ENCODE peak calls at places on chromosomes 13 and 19, in eight cellular contexts. G, Z, Q, D, K, S, R and W are unnamed samples.

GRCh38 chr13:60282708-60283107 is 114.3 kb upstream of the TDRD3 start:
- DNase-seq in G (no peak), Z (no peak), Q (no peak), D (no peak), K (no peak), S (no peak), R (no peak), W (no peak)

GRCh38 chr13:38979891-38980627 is 10.6 kb downstream of the STOML3 start:
- DNase-seq in G (peak), Z (peak), Q (peak), D (peak), K (peak), S (no peak), R (no peak), W (no peak)

GRCh38 chr19:58307736-58308135 is 2.6 kb downstream of the ERVK3-1 start:
- DNase-seq in G (no peak), Z (no peak), Q (no peak), D (no peak), K (no peak), S (no peak), R (no peak), W (no peak)

GRCh38 chr19:38661996-38662395 is 14.5 kb downstream of the ACTN4 start:
- DNase-seq in G (no peak), Z (no peak), Q (no peak), D (no peak), K (no peak), S (no peak), R (no peak), W (no peak)

GRCh38 chr13:27174766-27175455 is 3.3 kb upstream of the USP12 start:
- DNase-seq in G (no peak), Z (peak), Q (no peak), D (no peak), K (no peak), S (no peak), R (peak), W (no peak)

GRCh38 chr13:25046274-25046984 is 49.5 kb upstream of the PABPC3 start:
- DNase-seq in G (no peak), Z (no peak), Q (no peak), D (peak), K (no peak), S (peak), R (no peak), W (no peak)

GRCh38 chr19:55526216-55527196 is 10.4 kb downstream of the SBK2 start:
- DNase-seq in G (peak), Z (peak), Q (peak), D (no peak), K (peak), S (peak), R (peak), W (no peak)

GRCh38 chr19:45205810-45206209 is 27.2 kb downstream of the BLOC1S3 start:
- DNase-seq in G (no peak), Z (no peak), Q (no peak), D (no peak), K (no peak), S (no peak), R (no peak), W (no peak)

GRCh38 chr13:46296920-46297319 is 85.2 kb downstream of the LRRC63 start:
- DNase-seq in G (no peak), Z (peak), Q (no peak), D (no peak), K (no peak), S (no peak), R (peak), W (no peak)

GRCh38 chr13:51608857-51609406 is 24.7 kb downstream of the WDFY2 start:
- DNase-seq in G (no peak), Z (no peak), Q (no peak), D (no peak), K (no peak), S (no peak), R (no peak), W (no peak)
- TF ChIP-seq CTCF in G (no peak), Z (no peak), Q (no peak), D (no peak), K (no peak), S (no peak), R (no peak), W (no peak)

DNA sequence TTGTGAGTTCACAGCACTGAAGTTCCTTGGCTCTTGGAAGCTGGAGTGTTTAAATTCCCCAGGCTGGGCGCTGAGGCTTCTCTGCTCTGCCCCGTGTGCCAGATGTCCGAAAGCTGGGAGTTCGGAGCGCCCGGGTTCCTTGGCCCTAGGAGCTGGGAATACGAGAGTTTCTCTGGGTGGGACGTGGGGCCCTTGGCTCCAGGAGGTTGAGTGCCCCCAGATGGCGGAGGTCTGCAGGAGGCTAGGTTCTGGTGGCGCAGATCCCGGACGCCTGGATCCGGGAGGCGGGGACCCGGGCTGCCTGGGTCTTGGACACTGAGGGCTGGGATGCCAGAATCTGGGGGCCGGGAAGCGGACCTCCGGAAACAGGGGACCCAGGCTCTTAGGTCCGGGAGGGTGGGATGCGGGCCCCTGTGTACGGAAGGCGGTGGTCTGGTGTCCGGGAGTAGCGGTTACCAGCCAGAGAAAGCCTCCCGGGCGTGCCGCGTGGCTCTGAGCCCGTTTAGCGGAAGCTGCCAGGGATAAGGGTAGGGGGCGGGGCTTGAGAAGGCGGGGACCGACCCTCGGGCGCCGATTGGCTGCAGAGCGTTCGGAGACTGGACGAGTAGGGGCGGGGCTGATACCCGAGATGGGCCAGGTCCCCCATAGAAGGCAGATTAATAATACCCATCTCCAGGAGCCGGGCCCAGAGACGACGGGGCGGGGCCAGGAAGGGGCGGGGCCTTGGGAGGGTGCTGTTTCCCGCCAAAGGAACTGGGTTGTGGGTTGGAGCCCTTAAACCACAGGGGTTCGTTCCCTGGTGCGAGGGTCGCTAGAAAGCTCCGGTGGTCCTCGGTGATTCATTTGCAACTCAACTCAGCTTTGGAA is at the start of gene SLC1A5:
- DNase-seq in G (peak), Z (peak), Q (peak), D (peak), K (peak), S (peak), R (peak), W (peak)
- TF ChIP-seq CTCF in G (no peak), Z (no peak), Q (no peak), D (no peak), K (no peak), S (no peak), R (no peak), W (no peak)

DNA sequence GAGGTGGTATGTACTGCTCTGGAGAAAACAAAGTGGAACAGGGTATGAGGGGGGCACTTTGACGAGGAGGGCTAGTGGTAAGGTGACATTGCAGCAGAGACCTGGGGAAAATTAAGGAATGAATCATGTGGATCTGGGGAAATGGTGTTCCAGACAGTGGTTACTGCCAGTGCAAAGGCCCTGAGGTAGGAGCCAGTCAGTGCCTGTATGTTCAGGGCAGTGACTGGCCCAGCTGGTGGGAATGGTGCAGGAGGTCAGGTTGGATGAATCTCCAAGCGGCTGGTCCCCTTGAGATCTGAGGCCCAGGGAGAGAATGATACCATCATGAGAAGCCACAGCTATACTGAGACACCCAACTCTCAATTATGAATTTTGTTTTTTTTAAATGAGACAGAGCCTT is 4.9 kb downstream of the VAV1 start:
- DNase-seq in G (no peak), Z (no peak), Q (no peak), D (no peak), K (no peak), S (no peak), R (no peak), W (no peak)
- TF ChIP-seq CTCF in G (no peak), Z (no peak), Q (no peak), D (no peak), K (no peak), S (no peak), R (no peak), W (no peak)

GRCh38 chr13:110416131-110416584 is 109.1 kb downstream of the COL4A2 start:
- DNase-seq in G (peak), Z (peak), Q (no peak), D (no peak), K (no peak), S (no peak), R (peak), W (no peak)

GRCh38 chr13:110413311-110414040 is 106.4 kb downstream of the COL4A2 start:
- DNase-seq in G (no peak), Z (no peak), Q (no peak), D (no peak), K (no peak), S (no peak), R (no peak), W (no peak)

GRCh38 chr13:110414283-110414682 is 107.2 kb downstream of the COL4A2 start:
- DNase-seq in G (no peak), Z (no peak), Q (no peak), D (no peak), K (no peak), S (no peak), R (no peak), W (no peak)

GRCh38 chr13:110417537-110417908 is 110.4 kb downstream of the COL4A2 start:
- DNase-seq in G (no peak), Z (no peak), Q (no peak), D (no peak), K (no peak), S (no peak), R (no peak), W (no peak)

DNA sequence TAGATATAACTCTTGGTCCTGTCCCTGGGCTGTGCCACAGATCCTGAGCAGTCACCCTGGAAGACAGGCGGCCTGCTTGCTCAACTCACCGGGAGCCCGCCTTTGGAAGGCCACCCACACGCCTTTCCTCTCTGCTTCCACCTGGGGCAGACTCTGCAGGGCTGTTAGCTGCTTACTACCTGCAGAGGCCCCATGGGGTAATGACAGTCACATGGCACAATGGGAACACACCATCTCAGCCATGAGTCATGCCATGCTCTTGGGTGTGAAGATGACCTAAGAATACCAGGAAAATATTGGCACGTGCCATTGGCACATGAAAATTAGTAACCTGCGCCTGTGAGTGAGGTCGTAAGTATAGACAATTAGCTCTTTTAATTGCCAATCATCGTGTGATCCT is 108.6 kb downstream of the COL4A2 start:
- DNase-seq in G (peak), Z (no peak), Q (no peak), D (no peak), K (no peak), S (no peak), R (peak), W (no peak)
- TF ChIP-seq CTCF in G (no peak), Z (no peak), Q (no peak), D (no peak), K (no peak), S (no peak), R (no peak), W (no peak)

DNA sequence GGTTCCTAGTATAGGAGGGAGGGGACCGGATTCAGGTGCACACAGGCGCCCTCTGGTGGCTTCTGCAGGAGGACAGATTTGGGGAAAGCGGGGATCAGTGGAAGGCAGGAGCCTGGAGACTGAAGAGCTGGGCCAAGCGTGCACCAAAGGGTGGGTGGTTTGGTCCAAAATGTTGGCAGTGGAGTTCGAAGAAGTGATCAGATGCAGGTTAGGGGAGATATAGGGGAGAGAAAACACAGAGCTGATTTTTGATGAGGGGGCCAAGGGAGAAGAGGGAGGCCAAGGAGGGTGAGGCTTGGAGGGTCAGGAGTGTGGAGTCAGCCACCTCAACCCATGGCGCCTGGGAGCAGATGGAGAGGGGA is 6.8 kb upstream of the CARM1 start:
- DNase-seq in G (peak), Z (peak), Q (peak), D (peak), K (peak), S (peak), R (peak), W (peak)
- TF ChIP-seq CTCF in G (peak), Z (peak), Q (peak), D (peak), K (peak), S (peak), R (peak), W (no peak)

GRCh38 chr13:73754727-73755292 is 379.4 kb downstream of the KLF12 start:
- DNase-seq in G (no peak), Z (peak), Q (no peak), D (peak), K (no peak), S (peak), R (peak), W (no peak)

GRCh38 chr13:73748404-73748803 is 385.8 kb downstream of the KLF12 start:
- DNase-seq in G (no peak), Z (no peak), Q (no peak), D (no peak), K (no peak), S (no peak), R (no peak), W (no peak)

GRCh38 chr13:73751290-73751689 is 382.9 kb downstream of the KLF12 start:
- DNase-seq in G (no peak), Z (no peak), Q (no peak), D (no peak), K (no peak), S (no peak), R (no peak), W (no peak)

GRCh38 chr13:73757471-73758233 is 376.6 kb downstream of the KLF12 start:
- DNase-seq in G (no peak), Z (no peak), Q (no peak), D (no peak), K (no peak), S (no peak), R (no peak), W (no peak)

GRCh38 chr13:73754241-73754640 is 380.0 kb downstream of the KLF12 start:
- DNase-seq in G (no peak), Z (no peak), Q (no peak), D (no peak), K (no peak), S (no peak), R (no peak), W (no peak)
- TF ChIP-seq CTCF in G (no peak), Z (no peak), Q (no peak), D (no peak), K (no peak), S (no peak), R (no peak), W (no peak)

GRCh38 chr13:22744688-22745452 is 435.9 kb upstream of the SGCG start:
- DNase-seq in G (no peak), Z (no peak), Q (no peak), D (no peak), K (no peak), S (no peak), R (no peak), W (no peak)

GRCh38 chr13:22738357-22738756 is 442.4 kb upstream of the SGCG start:
- DNase-seq in G (no peak), Z (no peak), Q (no peak), D (no peak), K (no peak), S (no peak), R (no peak), W (no peak)

GRCh38 chr13:22736768-22737092 is 444.0 kb upstream of the SGCG start:
- DNase-seq in G (no peak), Z (no peak), Q (no peak), D (no peak), K (no peak), S (no peak), R (no peak), W (no peak)

GRCh38 chr13:22736084-22736767 is 444.6 kb upstream of the SGCG start:
- DNase-seq in G (no peak), Z (no peak), Q (no peak), D (no peak), K (no peak), S (no peak), R (no peak), W (no peak)

DNA sequence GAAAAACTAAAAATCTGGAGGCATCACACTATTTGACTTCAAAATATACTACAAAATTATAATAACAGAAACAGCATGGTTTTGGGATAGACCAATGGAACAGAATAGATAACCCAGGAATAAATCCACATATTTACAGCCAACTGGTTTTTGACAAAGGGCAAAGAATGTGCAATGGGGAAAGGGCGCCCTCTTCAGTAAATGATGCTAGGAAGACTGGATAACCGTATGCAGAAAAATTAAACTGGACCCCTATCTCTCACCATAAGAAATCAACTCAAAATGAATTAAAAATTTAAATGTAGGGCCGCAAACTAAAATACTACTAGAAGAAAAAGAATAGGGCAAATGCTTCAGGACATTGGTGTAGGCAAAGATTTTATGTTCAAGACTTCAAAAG is 440.5 kb upstream of the SGCG start:
- DNase-seq in G (no peak), Z (peak), Q (no peak), D (no peak), K (no peak), S (no peak), R (no peak), W (no peak)
- TF ChIP-seq CTCF in G (no peak), Z (peak), Q (no peak), D (peak), K (no peak), S (peak), R (no peak), W (no peak)

DNA sequence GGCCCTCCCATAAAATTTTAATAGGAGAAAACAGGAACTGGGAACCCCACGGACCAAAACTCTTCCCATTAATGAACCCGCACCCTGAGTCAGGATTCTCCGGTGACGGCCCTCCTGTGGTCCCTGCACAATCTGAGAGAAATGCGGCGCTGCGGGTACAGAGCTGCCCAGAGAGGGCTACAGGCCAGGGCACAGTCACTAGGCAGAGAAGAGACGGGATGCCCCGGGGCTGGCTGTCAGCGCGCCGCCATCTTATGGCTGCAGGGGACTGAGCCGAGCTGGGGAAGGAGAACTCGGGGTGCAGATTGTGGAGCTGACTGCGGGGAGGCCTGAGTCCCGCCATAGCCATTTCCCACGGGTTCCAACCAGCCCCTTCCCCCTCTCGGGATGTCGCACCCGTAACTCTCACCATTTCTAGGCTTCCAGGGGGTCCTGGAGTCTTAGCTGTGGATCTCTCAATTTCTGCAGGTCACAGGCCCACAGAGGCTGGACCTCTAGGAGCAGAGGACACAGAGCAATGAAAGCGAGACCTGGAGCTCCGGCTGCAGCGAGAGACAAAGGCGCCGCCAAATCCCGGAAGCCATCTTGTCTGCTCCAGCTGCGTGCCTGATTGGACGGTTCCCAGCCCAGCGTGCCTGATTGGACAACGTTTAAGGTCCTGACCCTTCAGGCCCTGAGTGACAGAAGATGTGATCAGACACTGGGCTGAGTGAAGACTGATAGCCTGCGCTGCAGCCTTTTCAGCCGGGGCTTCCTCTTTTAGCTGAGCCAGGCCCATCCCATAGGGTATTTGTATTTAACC is at the start of gene ZNF675:
- DNase-seq in G (peak), Z (peak), Q (peak), D (peak), K (peak), S (peak), R (peak), W (peak)
- TF ChIP-seq CTCF in G (no peak), Z (no peak), Q (no peak), D (peak), K (no peak), S (no peak), R (peak), W (no peak)

DNA sequence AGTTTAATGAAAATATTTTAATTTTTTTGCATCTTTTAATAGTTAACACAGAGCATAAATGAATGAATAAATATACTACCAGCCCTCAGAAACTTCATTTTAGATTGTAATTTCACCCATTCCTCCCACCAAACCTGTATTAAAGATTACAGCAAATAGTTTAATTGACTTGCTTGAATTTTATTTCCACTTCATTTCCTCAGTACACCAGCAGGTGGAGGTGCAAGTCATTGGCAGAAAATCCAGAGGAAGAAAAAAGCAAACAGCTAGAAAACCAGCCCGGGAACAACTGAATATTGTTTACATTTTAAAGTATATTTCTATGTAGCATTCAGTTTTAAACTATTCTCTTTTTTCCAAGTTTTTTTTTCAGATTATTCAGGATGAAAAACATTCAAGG is 177.8 kb downstream of the OLFM4 start:
- DNase-seq in G (no peak), Z (no peak), Q (no peak), D (no peak), K (no peak), S (no peak), R (no peak), W (no peak)
- TF ChIP-seq CTCF in G (no peak), Z (peak), Q (no peak), D (peak), K (no peak), S (peak), R (peak), W (no peak)

GRCh38 chr13:40635315-40635995 is 31.0 kb downstream of the FOXO1 start:
- DNase-seq in G (no peak), Z (no peak), Q (no peak), D (no peak), K (no peak), S (no peak), R (no peak), W (no peak)
- TF ChIP-seq CTCF in G (no peak), Z (no peak), Q (no peak), D (no peak), K (no peak), S (no peak), R (no peak), W (no peak)